ENCODE peak calls at places on chromosomes 7 and 10, in nine cellular contexts. One of them, this sample, is unnamed.

GRCh38 chr10:31121797-31122586 is 90.3 kb upstream of the ZNF438 start:
- DNase-seq in neuronal stem cell: no peak
- DNase-seq in fibroblast of mammary gland: peak
- DNase-seq in foreskin fibroblast: no peak
- DNase-seq in tibial nerve: no peak
- DNase-seq in heart left ventricle: no peak
- DNase-seq in aorta: no peak
- DNase-seq in A673: no peak
- DNase-seq in GM23338: no peak
- DNase-seq in this sample: peak

GRCh38 chr7:136523581-136523980 is 344.9 kb upstream of the CHRM2 start:
- DNase-seq in tibial nerve: no peak
- DNase-seq in A673: peak
- DNase-seq in neuronal stem cell: no peak
- DNase-seq in GM23338: no peak
- DNase-seq in fibroblast of mammary gland: no peak
- DNase-seq in foreskin fibroblast: peak
- DNase-seq in heart left ventricle: no peak
- DNase-seq in aorta: no peak
- DNase-seq in this sample: peak

GRCh38 chr10:24287559-24288195 is 78.7 kb downstream of the KIAA1217 start:
- DNase-seq in fibroblast of mammary gland: no peak
- DNase-seq in neuronal stem cell: no peak
- DNase-seq in foreskin fibroblast: no peak
- DNase-seq in A673: peak
- DNase-seq in heart left ventricle: no peak
- DNase-seq in tibial nerve: no peak
- DNase-seq in GM23338: no peak
- DNase-seq in aorta: no peak
- DNase-seq in this sample: no peak

GRCh38 chr7:157846281-157846680 is 509.5 kb downstream of the DNAJB6 start:
- DNase-seq in aorta: no peak
- DNase-seq in heart left ventricle: no peak
- DNase-seq in A673: no peak
- DNase-seq in fibroblast of mammary gland: no peak
- DNase-seq in tibial nerve: no peak
- DNase-seq in foreskin fibroblast: no peak
- DNase-seq in neuronal stem cell: no peak
- DNase-seq in GM23338: no peak
- DNase-seq in this sample: no peak

GRCh38 chr7:70678621-70679251 is 453.2 kb upstream of the GALNT17 start:
- DNase-seq in aorta: no peak
- DNase-seq in tibial nerve: no peak
- DNase-seq in neuronal stem cell: no peak
- DNase-seq in heart left ventricle: no peak
- DNase-seq in fibroblast of mammary gland: peak
- DNase-seq in foreskin fibroblast: peak
- DNase-seq in GM23338: no peak
- DNase-seq in A673: no peak
- DNase-seq in this sample: peak

GRCh38 chr10:102368072-102368471 is 27.4 kb upstream of the NFKB2 start:
- DNase-seq in GM23338: no peak
- DNase-seq in tibial nerve: no peak
- DNase-seq in fibroblast of mammary gland: no peak
- DNase-seq in aorta: no peak
- DNase-seq in A673: no peak
- DNase-seq in neuronal stem cell: no peak
- DNase-seq in heart left ventricle: no peak
- DNase-seq in foreskin fibroblast: no peak
- DNase-seq in this sample: no peak

GRCh38 chr7:149027055-149027454 is 1.2 kb downstream of the PDIA4 start:
- DNase-seq in tibial nerve: no peak
- DNase-seq in heart left ventricle: no peak
- DNase-seq in A673: peak
- DNase-seq in neuronal stem cell: no peak
- DNase-seq in aorta: no peak
- DNase-seq in fibroblast of mammary gland: no peak
- DNase-seq in foreskin fibroblast: no peak
- DNase-seq in GM23338: no peak
- DNase-seq in this sample: peak

GRCh38 chr10:97407211-97407951 is 6.2 kb upstream of the RRP12 start:
- DNase-seq in heart left ventricle: peak
- DNase-seq in GM23338: peak
- DNase-seq in tibial nerve: peak
- DNase-seq in aorta: no peak
- DNase-seq in neuronal stem cell: peak
- DNase-seq in fibroblast of mammary gland: peak
- DNase-seq in foreskin fibroblast: peak
- DNase-seq in A673: peak
- DNase-seq in this sample: peak

GRCh38 chr7:8035647-8036518 is 67.3 kb downstream of the GLCCI1 start:
- DNase-seq in GM23338: peak
- DNase-seq in neuronal stem cell: no peak
- DNase-seq in foreskin fibroblast: peak
- DNase-seq in heart left ventricle: no peak
- DNase-seq in tibial nerve: no peak
- DNase-seq in fibroblast of mammary gland: peak
- DNase-seq in aorta: no peak
- DNase-seq in A673: peak
- DNase-seq in this sample: peak

GRCh38 chr7:92768501-92769360 is 67.6 kb downstream of the CDK6 start:
- DNase-seq in A673: no peak
- DNase-seq in fibroblast of mammary gland: peak
- DNase-seq in heart left ventricle: no peak
- DNase-seq in aorta: no peak
- DNase-seq in foreskin fibroblast: peak
- DNase-seq in tibial nerve: no peak
- DNase-seq in neuronal stem cell: no peak
- DNase-seq in GM23338: peak
- DNase-seq in this sample: peak

GRCh38 chr10:46518028-46518725 is 38.3 kb downstream of the GPRIN2 start:
- DNase-seq in tibial nerve: no peak
- DNase-seq in A673: no peak
- DNase-seq in heart left ventricle: peak
- DNase-seq in foreskin fibroblast: no peak
- DNase-seq in fibroblast of mammary gland: no peak
- DNase-seq in aorta: peak
- DNase-seq in GM23338: no peak
- DNase-seq in neuronal stem cell: no peak
- DNase-seq in this sample: no peak

GRCh38 chr7:110573862-110574528 is 516.9 kb upstream of the LRRN3 start:
- DNase-seq in GM23338: no peak
- DNase-seq in foreskin fibroblast: peak
- DNase-seq in fibroblast of mammary gland: peak
- DNase-seq in tibial nerve: no peak
- DNase-seq in aorta: no peak
- DNase-seq in A673: peak
- DNase-seq in heart left ventricle: no peak
- DNase-seq in neuronal stem cell: no peak
- DNase-seq in this sample: peak

GRCh38 chr7:148116195-148116594 is 474.4 kb upstream of the C7orf33 start:
- DNase-seq in tibial nerve: no peak
- DNase-seq in foreskin fibroblast: no peak
- DNase-seq in neuronal stem cell: no peak
- DNase-seq in A673: no peak
- DNase-seq in GM23338: no peak
- DNase-seq in aorta: no peak
- DNase-seq in heart left ventricle: no peak
- DNase-seq in fibroblast of mammary gland: no peak
- DNase-seq in this sample: no peak

GRCh38 chr10:102593074-102593803 is 51.0 kb upstream of the TRIM8 start:
- DNase-seq in neuronal stem cell: no peak
- DNase-seq in GM23338: no peak
- DNase-seq in fibroblast of mammary gland: peak
- DNase-seq in heart left ventricle: no peak
- DNase-seq in tibial nerve: no peak
- DNase-seq in foreskin fibroblast: peak
- DNase-seq in aorta: no peak
- DNase-seq in A673: no peak
- DNase-seq in this sample: peak

GRCh38 chr10:63064706-63065105 is 68.4 kb upstream of the NRBF2 start:
- DNase-seq in tibial nerve: no peak
- DNase-seq in fibroblast of mammary gland: peak
- DNase-seq in aorta: no peak
- DNase-seq in GM23338: no peak
- DNase-seq in neuronal stem cell: no peak
- DNase-seq in A673: peak
- DNase-seq in foreskin fibroblast: no peak
- DNase-seq in heart left ventricle: no peak
- DNase-seq in this sample: peak

GRCh38 chr7:141156446-141156845 is 82.6 kb downstream of the TMEM178B start:
- DNase-seq in heart left ventricle: no peak
- DNase-seq in foreskin fibroblast: no peak
- DNase-seq in GM23338: no peak
- DNase-seq in fibroblast of mammary gland: no peak
- DNase-seq in tibial nerve: no peak
- DNase-seq in aorta: no peak
- DNase-seq in A673: peak
- DNase-seq in neuronal stem cell: no peak
- DNase-seq in this sample: no peak

GRCh38 chr10:31759124-31759798 is 169.4 kb downstream of the ARHGAP12 start:
- DNase-seq in A673: no peak
- DNase-seq in neuronal stem cell: peak
- DNase-seq in heart left ventricle: peak
- DNase-seq in GM23338: peak
- DNase-seq in tibial nerve: peak
- DNase-seq in foreskin fibroblast: peak
- DNase-seq in fibroblast of mammary gland: peak
- DNase-seq in aorta: peak
- DNase-seq in this sample: peak

GRCh38 chr7:1055084-1055450 is 10.7 kb downstream of the GPR146 start:
- DNase-seq in GM23338: no peak
- DNase-seq in tibial nerve: no peak
- DNase-seq in aorta: peak
- DNase-seq in neuronal stem cell: no peak
- DNase-seq in A673: peak
- DNase-seq in fibroblast of mammary gland: no peak
- DNase-seq in foreskin fibroblast: peak
- DNase-seq in heart left ventricle: peak
- DNase-seq in this sample: no peak
- H3K4me3 ChIP-seq in GM23338: no peak
- H3K4me3 ChIP-seq in tibial nerve: peak
- H3K4me3 ChIP-seq in aorta: no peak
- H3K4me3 ChIP-seq in neuronal stem cell: no peak
- H3K4me3 ChIP-seq in A673: peak
- H3K4me3 ChIP-seq in fibroblast of mammary gland: no peak
- H3K4me3 ChIP-seq in foreskin fibroblast: no peak
- H3K4me3 ChIP-seq in heart left ventricle: peak
- H3K4me3 ChIP-seq in this sample: no peak

GRCh38 chr7:55254596-55255500 is 110.3 kb upstream of the LANCL2 start:
- DNase-seq in aorta: peak
- DNase-seq in heart left ventricle: peak
- DNase-seq in foreskin fibroblast: peak
- DNase-seq in tibial nerve: peak
- DNase-seq in fibroblast of mammary gland: peak
- DNase-seq in A673: peak
- DNase-seq in neuronal stem cell: peak
- DNase-seq in GM23338: peak
- DNase-seq in this sample: peak
- H3K4me3 ChIP-seq in aorta: peak
- H3K4me3 ChIP-seq in heart left ventricle: peak
- H3K4me3 ChIP-seq in foreskin fibroblast: peak
- H3K4me3 ChIP-seq in tibial nerve: peak
- H3K4me3 ChIP-seq in fibroblast of mammary gland: peak
- H3K4me3 ChIP-seq in A673: peak
- H3K4me3 ChIP-seq in neuronal stem cell: peak
- H3K4me3 ChIP-seq in GM23338: peak
- H3K4me3 ChIP-seq in this sample: peak

GRCh38 chr10:43228783-43229207 is 38.1 kb downstream of the RASGEF1A start:
- DNase-seq in GM23338: no peak
- DNase-seq in neuronal stem cell: no peak
- DNase-seq in aorta: no peak
- DNase-seq in fibroblast of mammary gland: no peak
- DNase-seq in tibial nerve: no peak
- DNase-seq in A673: no peak
- DNase-seq in heart left ventricle: peak
- DNase-seq in foreskin fibroblast: no peak
- DNase-seq in this sample: no peak
- H3K4me3 ChIP-seq in GM23338: peak
- H3K4me3 ChIP-seq in neuronal stem cell: peak
- H3K4me3 ChIP-seq in aorta: no peak
- H3K4me3 ChIP-seq in fibroblast of mammary gland: no peak
- H3K4me3 ChIP-seq in tibial nerve: peak
- H3K4me3 ChIP-seq in A673: no peak
- H3K4me3 ChIP-seq in heart left ventricle: no peak
- H3K4me3 ChIP-seq in foreskin fibroblast: no peak
- H3K4me3 ChIP-seq in this sample: no peak

GRCh38 chr10:99984635-99985034 is 25.1 kb downstream of the DNMBP start:
- DNase-seq in aorta: no peak
- DNase-seq in fibroblast of mammary gland: no peak
- DNase-seq in A673: no peak
- DNase-seq in heart left ventricle: no peak
- DNase-seq in tibial nerve: no peak
- DNase-seq in foreskin fibroblast: no peak
- DNase-seq in GM23338: no peak
- DNase-seq in neuronal stem cell: no peak
- DNase-seq in this sample: no peak
- H3K4me3 ChIP-seq in aorta: no peak
- H3K4me3 ChIP-seq in fibroblast of mammary gland: no peak
- H3K4me3 ChIP-seq in A673: peak
- H3K4me3 ChIP-seq in heart left ventricle: no peak
- H3K4me3 ChIP-seq in tibial nerve: no peak
- H3K4me3 ChIP-seq in foreskin fibroblast: peak
- H3K4me3 ChIP-seq in GM23338: no peak
- H3K4me3 ChIP-seq in neuronal stem cell: no peak
- H3K4me3 ChIP-seq in this sample: peak

GRCh38 chr7:47715631-47716068 is 133.7 kb upstream of the TNS3 start:
- DNase-seq in GM23338: no peak
- DNase-seq in foreskin fibroblast: no peak
- DNase-seq in A673: no peak
- DNase-seq in fibroblast of mammary gland: no peak
- DNase-seq in heart left ventricle: no peak
- DNase-seq in tibial nerve: no peak
- DNase-seq in aorta: no peak
- DNase-seq in neuronal stem cell: no peak
- DNase-seq in this sample: no peak
- H3K4me3 ChIP-seq in GM23338: no peak
- H3K4me3 ChIP-seq in foreskin fibroblast: no peak
- H3K4me3 ChIP-seq in A673: no peak
- H3K4me3 ChIP-seq in fibroblast of mammary gland: no peak
- H3K4me3 ChIP-seq in heart left ventricle: no peak
- H3K4me3 ChIP-seq in tibial nerve: no peak
- H3K4me3 ChIP-seq in aorta: no peak
- H3K4me3 ChIP-seq in neuronal stem cell: no peak
- H3K4me3 ChIP-seq in this sample: no peak

DNA sequence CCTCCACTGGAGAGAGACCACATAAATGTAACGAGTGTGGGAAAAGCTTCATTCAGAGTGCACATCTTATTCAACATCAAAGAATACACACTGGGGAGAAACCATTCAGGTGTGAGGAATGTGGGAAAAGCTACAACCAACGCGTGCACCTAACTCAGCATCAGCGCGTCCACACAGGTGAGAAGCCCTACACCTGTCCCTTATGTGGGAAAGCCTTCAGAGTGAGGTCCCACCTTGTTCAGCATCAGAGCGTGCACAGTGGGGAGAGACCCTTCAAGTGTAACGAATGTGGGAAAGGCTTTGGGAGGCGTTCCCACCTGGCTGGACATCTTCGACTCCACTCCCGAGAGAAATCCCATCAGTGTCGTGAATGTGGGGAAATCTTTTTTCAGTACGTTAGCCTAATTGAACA is 20.6 kb downstream of the FAM200A start:
- DNase-seq in fibroblast of mammary gland: peak
- DNase-seq in neuronal stem cell: no peak
- DNase-seq in heart left ventricle: no peak
- DNase-seq in tibial nerve: no peak
- DNase-seq in GM23338: peak
- DNase-seq in A673: no peak
- DNase-seq in aorta: no peak
- DNase-seq in foreskin fibroblast: no peak
- DNase-seq in this sample: peak
- H3K4me3 ChIP-seq in fibroblast of mammary gland: no peak
- H3K4me3 ChIP-seq in neuronal stem cell: no peak
- H3K4me3 ChIP-seq in heart left ventricle: no peak
- H3K4me3 ChIP-seq in tibial nerve: no peak
- H3K4me3 ChIP-seq in GM23338: peak
- H3K4me3 ChIP-seq in A673: no peak
- H3K4me3 ChIP-seq in aorta: no peak
- H3K4me3 ChIP-seq in foreskin fibroblast: no peak
- H3K4me3 ChIP-seq in this sample: no peak

This sample was measured in GM23248.